ENCODE peak calls at places on chromosomes 13 and 19, in four cellular contexts. One of them, this sample, is unnamed.
A peak's percentile ranks its signal among the peaks of the same experiment; 100 is the strongest.

GRCh38 chr19:57786286-57786685 is 16.8 kb downstream of the ZNF586 start:
- DNase-seq in mucosa of descending colon: no peak
- DNase-seq in spleen: no peak
- DNase-seq in HCT116: no peak
- DNase-seq in this sample: no peak

GRCh38 chr19:29753190-29753933 is 38.3 kb upstream of the C19orf12 start:
- DNase-seq in mucosa of descending colon: no peak
- DNase-seq in spleen: no peak
- DNase-seq in HCT116: no peak
- DNase-seq in this sample: no peak

GRCh38 chr19:35995655-35995993 is 636 bp downstream of the SDHAF1 start:
- DNase-seq in mucosa of descending colon: peak; percentile 42
- DNase-seq in spleen: peak; percentile 85
- DNase-seq in HCT116: no peak
- DNase-seq in this sample: peak; percentile 76

GRCh38 chr19:10299545-10300458 is 9.8 kb downstream of the ZGLP1 start:
- DNase-seq in mucosa of descending colon: no peak
- DNase-seq in spleen: no peak
- DNase-seq in HCT116: no peak
- DNase-seq in this sample: no peak

GRCh38 chr13:112873851-112874750 is 94.9 kb upstream of the MCF2L start:
- DNase-seq in mucosa of descending colon: peak; percentile 79
- DNase-seq in spleen: peak; percentile 94
- DNase-seq in HCT116: peak; percentile 48
- DNase-seq in this sample: peak; percentile 80

GRCh38 chr13:52454459-52454824 is 836 bp upstream of the CKAP2 start:
- DNase-seq in mucosa of descending colon: peak; percentile 36
- DNase-seq in spleen: peak; percentile 79
- DNase-seq in HCT116: no peak
- DNase-seq in this sample: peak; percentile 86

GRCh38 chr13:91212229-91212628 is 135.3 kb upstream of the MIR17HG start:
- DNase-seq in mucosa of descending colon: no peak
- DNase-seq in spleen: no peak
- DNase-seq in HCT116: no peak
- DNase-seq in this sample: no peak

GRCh38 chr19:12785431-12786011 is 5.8 kb upstream of the JUNB start:
- DNase-seq in mucosa of descending colon: peak; percentile 46
- DNase-seq in spleen: peak; percentile 82
- DNase-seq in HCT116: no peak
- DNase-seq in this sample: no peak

GRCh38 chr13:32752997-32753606 is 166.8 kb downstream of the PDS5B start:
- DNase-seq in mucosa of descending colon: no peak
- DNase-seq in spleen: no peak
- DNase-seq in HCT116: no peak
- DNase-seq in this sample: no peak

GRCh38 chr19:35027851-35028599 is 2.2 kb upstream of the SCN1B start:
- DNase-seq in mucosa of descending colon: no peak
- DNase-seq in spleen: no peak
- DNase-seq in HCT116: no peak
- DNase-seq in this sample: no peak

GRCh38 chr13:75368167-75368566 is 113.8 kb downstream of the TBC1D4 start:
- DNase-seq in mucosa of descending colon: peak; percentile 26
- DNase-seq in spleen: no peak
- DNase-seq in HCT116: peak; percentile 38
- DNase-seq in this sample: peak; percentile 27

GRCh38 chr19:5696196-5697021 is 6.3 kb downstream of the RPL36 start:
- DNase-seq in mucosa of descending colon: no peak
- DNase-seq in spleen: peak; percentile 74
- DNase-seq in HCT116: no peak
- DNase-seq in this sample: peak; percentile 29

GRCh38 chr19:1065606-1066109 is 1.3 kb upstream of the ARHGAP45 start:
- DNase-seq in mucosa of descending colon: peak; percentile 68
- DNase-seq in spleen: peak; percentile 79
- DNase-seq in HCT116: peak; percentile 68
- DNase-seq in this sample: peak; percentile 17

GRCh38 chr19:7088999-7089398 is 19.5 kb downstream of the ZNF557 start:
- DNase-seq in mucosa of descending colon: no peak
- DNase-seq in spleen: no peak
- DNase-seq in HCT116: no peak
- DNase-seq in this sample: no peak

GRCh38 chr19:53079313-53079924 is 23.8 kb downstream of the ZNF160 start:
- DNase-seq in mucosa of descending colon: no peak
- DNase-seq in spleen: no peak
- DNase-seq in HCT116: no peak
- DNase-seq in this sample: no peak

GRCh38 chr19:4295972-4296771 is 6.0 kb downstream of the TMIGD2 start:
- DNase-seq in mucosa of descending colon: no peak
- DNase-seq in spleen: no peak
- DNase-seq in HCT116: no peak
- DNase-seq in this sample: no peak

GRCh38 chr13:32840840-32841713 is 175.1 kb upstream of the KL start:
- DNase-seq in mucosa of descending colon: no peak
- DNase-seq in spleen: no peak
- DNase-seq in HCT116: no peak
- DNase-seq in this sample: peak; percentile 88

GRCh38 chr13:80840313-80840976 is 499.5 kb upstream of the SPRY2 start:
- DNase-seq in mucosa of descending colon: no peak
- DNase-seq in spleen: no peak
- DNase-seq in HCT116: no peak
- DNase-seq in this sample: no peak

GRCh38 chr19:3801412-3802096 is 15.4 kb upstream of the MATK start:
- DNase-seq in mucosa of descending colon: peak; percentile 24
- DNase-seq in spleen: peak; percentile 89
- DNase-seq in HCT116: no peak
- DNase-seq in this sample: peak; percentile 50

GRCh38 chr13:113582841-113583631 is 1.5 kb upstream of the TFDP1 start:
- DNase-seq in mucosa of descending colon: peak; percentile 22
- DNase-seq in spleen: peak; percentile 68
- DNase-seq in HCT116: no peak
- DNase-seq in this sample: no peak

GRCh38 chr19:8224394-8225145 is 15.4 kb downstream of the CERS4 start:
- DNase-seq in mucosa of descending colon: peak; percentile 7
- DNase-seq in spleen: no peak
- DNase-seq in HCT116: no peak
- DNase-seq in this sample: no peak

GRCh38 chr13:37109080-37109678 is 3.7 kb upstream of the CSNK1A1L start:
- DNase-seq in mucosa of descending colon: peak; percentile 13
- DNase-seq in spleen: no peak
- DNase-seq in HCT116: no peak
- DNase-seq in this sample: peak; percentile 11

GRCh38 chr13:106348032-106348431 is 187.4 kb downstream of the EFNB2 start:
- DNase-seq in mucosa of descending colon: no peak
- DNase-seq in spleen: no peak
- DNase-seq in HCT116: peak; percentile 64
- DNase-seq in this sample: no peak

GRCh38 chr13:50474094-50474654 is 369.3 kb downstream of the DLEU7 start:
- DNase-seq in mucosa of descending colon: no peak
- DNase-seq in spleen: no peak
- DNase-seq in HCT116: no peak
- DNase-seq in this sample: no peak

GRCh38 chr19:53965091-53965490 is 2.4 kb downstream of the CACNG8 start:
- DNase-seq in mucosa of descending colon: no peak
- DNase-seq in spleen: no peak
- DNase-seq in HCT116: no peak
- DNase-seq in this sample: no peak

GRCh38 chr13:114071441-114071840 is 61.0 kb downstream of the RASA3 start:
- DNase-seq in mucosa of descending colon: no peak
- DNase-seq in spleen: no peak
- DNase-seq in HCT116: no peak
- DNase-seq in this sample: no peak

GRCh38 chr13:27968316-27969072 is 621 bp downstream of the CDX2 start:
- DNase-seq in mucosa of descending colon: no peak
- DNase-seq in spleen: no peak
- DNase-seq in HCT116: no peak
- DNase-seq in this sample: no peak

GRCh38 chr13:46142692-46143238 is 37.9 kb upstream of the CPB2 start:
- DNase-seq in mucosa of descending colon: no peak
- DNase-seq in spleen: no peak
- DNase-seq in HCT116: no peak
- DNase-seq in this sample: no peak

GRCh38 chr19:47411101-47411500 is 8.2 kb downstream of the MEIS3 start:
- DNase-seq in mucosa of descending colon: no peak
- DNase-seq in spleen: no peak
- DNase-seq in HCT116: no peak
- DNase-seq in this sample: no peak

GRCh38 chr19:590396-590745 is 690 bp downstream of the HCN2 start:
- DNase-seq in mucosa of descending colon: no peak
- DNase-seq in spleen: no peak
- DNase-seq in HCT116: no peak
- DNase-seq in this sample: no peak

DNA sequence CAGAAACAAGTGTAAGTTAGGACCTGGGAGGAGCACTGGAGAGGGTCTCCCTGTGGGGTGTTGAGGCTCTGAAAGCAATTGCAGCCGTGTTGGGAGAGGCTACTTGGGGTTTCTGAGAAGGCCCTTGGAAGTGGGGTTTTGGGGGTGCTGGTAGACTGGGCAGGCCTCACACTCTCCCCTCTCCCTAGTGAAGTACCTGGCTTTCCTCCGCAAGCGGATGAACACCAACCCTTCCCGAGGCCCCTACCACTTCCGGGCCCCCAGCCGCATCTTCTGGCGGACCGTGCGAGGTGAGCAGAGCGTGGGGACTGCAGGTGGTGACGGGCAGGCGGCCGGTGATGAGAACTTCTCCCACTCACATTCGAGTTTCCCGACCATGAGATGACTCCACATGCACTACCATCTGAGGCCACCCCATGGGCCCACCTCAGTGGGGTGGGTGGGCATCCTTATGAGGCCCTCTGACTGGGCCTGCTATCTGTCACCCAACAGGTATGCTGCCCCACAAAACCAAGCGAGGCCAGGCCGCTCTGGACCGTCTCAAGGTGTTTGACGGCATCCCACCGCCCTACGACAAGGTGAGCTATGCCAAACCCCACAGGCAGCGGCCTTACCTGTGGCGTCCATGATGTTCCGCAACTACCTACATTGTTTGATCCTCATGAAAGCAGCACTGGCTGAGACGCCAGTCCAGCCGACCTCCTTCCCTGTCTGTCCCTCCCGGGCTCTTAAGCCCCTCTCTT is 3.0 kb downstream of the RPL13A start:
- DNase-seq in mucosa of descending colon: no peak
- DNase-seq in spleen: no peak
- DNase-seq in HCT116: no peak
- DNase-seq in this sample: peak; percentile 46
- H3K4me3 ChIP-seq in mucosa of descending colon: no peak overlapping the region
- H3K4me3 ChIP-seq in spleen: peak overlapping the region; percentile 93
- H3K4me3 ChIP-seq in HCT116: peak overlapping the region; percentile 100
- H3K4me3 ChIP-seq in this sample: peak overlapping the region; percentile 73

GRCh38 chr19:44958090-44958489 is 2.9 kb downstream of the CLPTM1 start:
- DNase-seq in mucosa of descending colon: no peak
- DNase-seq in spleen: no peak
- DNase-seq in HCT116: no peak
- DNase-seq in this sample: no peak

GRCh38 chr19:44955500-44956439 is 590 bp downstream of the CLPTM1 start:
- DNase-seq in mucosa of descending colon: no peak
- DNase-seq in spleen: no peak
- DNase-seq in HCT116: no peak
- DNase-seq in this sample: no peak

GRCh38 chr19:44951179-44952159 is 3.7 kb upstream of the CLPTM1 start:
- DNase-seq in mucosa of descending colon: peak; percentile 87
- DNase-seq in spleen: no peak
- DNase-seq in HCT116: peak; percentile 66
- DNase-seq in this sample: peak; percentile 85

GRCh38 chr19:44954278-44954648 is 917 bp upstream of the CLPTM1 start:
- DNase-seq in mucosa of descending colon: no peak
- DNase-seq in spleen: no peak
- DNase-seq in HCT116: no peak
- DNase-seq in this sample: no peak

GRCh38 chr19:44954649-44955499 is at the start of gene CLPTM1:
- DNase-seq in mucosa of descending colon: peak; percentile 97
- DNase-seq in spleen: peak; percentile 98
- DNase-seq in HCT116: peak; percentile 95
- DNase-seq in this sample: peak; percentile 98
- TF ChIP-seq CTCF in mucosa of descending colon: no peak
- TF ChIP-seq CTCF in spleen: no peak
- TF ChIP-seq CTCF in HCT116: no peak
- TF ChIP-seq CTCF in this sample: no peak

GRCh38 chr13:48411281-48412099 is 1.4 kb downstream of the LPAR6 start:
- DNase-seq in mucosa of descending colon: no peak
- DNase-seq in spleen: no peak
- DNase-seq in HCT116: no peak
- DNase-seq in this sample: no peak
- H3K4me3 ChIP-seq in mucosa of descending colon: no peak overlapping the region
- H3K4me3 ChIP-seq in spleen: peak overlapping the region; percentile 43
- H3K4me3 ChIP-seq in HCT116: no peak overlapping the region
- H3K4me3 ChIP-seq in this sample: no peak overlapping the region

DNA sequence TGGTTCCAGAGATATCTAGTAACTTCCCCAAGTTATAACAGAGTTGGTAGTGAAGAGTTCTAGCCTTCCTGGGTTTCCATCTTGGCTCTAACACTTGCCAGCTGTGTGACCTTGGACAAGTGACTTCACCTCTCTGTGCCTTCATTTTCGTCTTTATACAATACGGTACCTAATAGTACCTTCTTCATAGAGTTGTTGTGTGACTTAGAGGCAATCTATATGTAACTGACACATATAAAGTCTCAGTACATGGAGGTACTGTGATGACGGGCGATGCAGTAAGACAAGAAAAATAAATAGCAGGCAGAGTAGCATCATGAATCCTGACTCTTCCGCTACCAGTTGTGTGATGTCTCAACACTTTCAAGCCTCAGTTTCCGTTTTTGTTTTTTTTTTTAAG is 8.0 kb upstream of the CLASRP start:
- DNase-seq in mucosa of descending colon: no peak
- DNase-seq in spleen: no peak
- DNase-seq in HCT116: no peak
- DNase-seq in this sample: no peak
- TF ChIP-seq CTCF in mucosa of descending colon: no peak
- TF ChIP-seq CTCF in spleen: no peak
- TF ChIP-seq CTCF in HCT116: no peak
- TF ChIP-seq CTCF in this sample: no peak

GRCh38 chr13:110227864-110228643 is 78.9 kb downstream of the COL4A1 start:
- DNase-seq in mucosa of descending colon: no peak
- DNase-seq in spleen: no peak
- DNase-seq in HCT116: no peak
- DNase-seq in this sample: no peak
- H3K4me3 ChIP-seq in mucosa of descending colon: no peak overlapping the region
- H3K4me3 ChIP-seq in spleen: no peak overlapping the region
- H3K4me3 ChIP-seq in HCT116: no peak overlapping the region
- H3K4me3 ChIP-seq in this sample: no peak overlapping the region